ENCODE peak calls at places on chromosomes 3 and 15, in nine cellular contexts. B is CD8-positive, alpha-beta T cell; J is GM23338; Y is ascending aorta; C is left ventricle myocardium inferior; P is lower lobe of right lung; W is A673; K is psoas muscle; Q is mammary epithelial cell. T is an unnamed sample.

GRCh38 chr3:139797724-139798343 is 120.1 kb upstream of the NMNAT3 start:
- DNase-seq in B (no peak), J (peak; percentile 74), Y (no peak), C (no peak), P (no peak), W (peak; percentile 54), K (no peak), Q (peak; percentile 24), T (peak; percentile 25)

GRCh38 chr15:71662306-71662705 is 148.0 kb upstream of the NR2E3 start:
- DNase-seq in B (no peak), J (no peak), Y (no peak), C (no peak), P (no peak), W (no peak), K (no peak), Q (no peak), T (no peak)

GRCh38 chr3:100869787-100870186 is 123.4 kb downstream of the ABI3BP start:
- DNase-seq in B (no peak), J (no peak), Y (no peak), C (no peak), P (no peak), W (peak; percentile 65), K (no peak), Q (no peak), T (peak; percentile 29)

GRCh38 chr3:127064391-127065137 is 81.6 kb downstream of the PLXNA1 start:
- DNase-seq in B (no peak), J (no peak), Y (no peak), C (no peak), P (peak; percentile 27), W (peak; percentile 20), K (peak; percentile 58), Q (peak; percentile 67), T (no peak)

GRCh38 chr3:45772341-45773035 is 23.8 kb downstream of the SLC6A20 start:
- DNase-seq in B (no peak), J (no peak), Y (no peak), C (no peak), P (no peak), W (no peak), K (no peak), Q (no peak), T (no peak)

GRCh38 chr15:70742928-70743327 is 20.4 kb downstream of the UACA start:
- DNase-seq in B (no peak), J (no peak), Y (no peak), C (no peak), P (no peak), W (no peak), K (no peak), Q (no peak), T (no peak)

GRCh38 chr15:94324835-94325767 is 93.7 kb downstream of the MCTP2 start:
- DNase-seq in B (no peak), J (no peak), Y (no peak), C (no peak), P (no peak), W (no peak), K (no peak), Q (no peak), T (no peak)

GRCh38 chr3:72664576-72664975 is 183.7 kb downstream of the SHQ1 start:
- DNase-seq in B (no peak), J (no peak), Y (no peak), C (no peak), P (no peak), W (no peak), K (no peak), Q (no peak), T (no peak)

GRCh38 chr3:137962251-137962650 is 47.7 kb upstream of the CLDN18 start:
- DNase-seq in B (no peak), J (no peak), Y (no peak), C (no peak), P (no peak), W (no peak), K (no peak), Q (no peak), T (no peak)

GRCh38 chr15:66105286-66105984 is 148.1 kb downstream of the MEGF11 start:
- DNase-seq in B (no peak), J (no peak), Y (no peak), C (no peak), P (no peak), W (no peak), K (no peak), Q (no peak), T (no peak)

GRCh38 chr15:25435474-25436243 is 3.2 kb downstream of the UBE3A start:
- DNase-seq in B (no peak), J (no peak), Y (no peak), C (no peak), P (no peak), W (no peak), K (no peak), Q (no peak), T (no peak)

DNA sequence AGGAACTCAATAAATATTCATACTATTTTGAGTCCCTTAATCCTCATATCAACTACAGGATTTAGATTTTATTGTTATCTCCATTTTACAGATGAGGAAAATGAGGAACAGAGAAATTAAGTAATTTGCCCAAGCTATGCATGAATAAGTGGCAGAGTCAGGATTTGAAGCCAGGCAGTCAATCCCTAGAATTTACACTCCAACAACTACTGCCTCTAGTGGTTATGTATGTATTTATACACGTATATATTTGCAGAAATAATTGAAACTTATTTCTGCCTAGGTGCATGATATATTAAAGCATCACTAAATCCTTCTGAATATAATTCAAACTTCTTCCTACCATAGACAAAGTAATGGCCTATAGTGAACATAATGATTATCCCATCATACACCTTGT is 137.4 kb downstream of the SERPINI1 start:
- DNase-seq in B (no peak), J (no peak), Y (no peak), C (no peak), P (no peak), W (no peak), K (no peak), Q (no peak), T (no peak)
- TF ChIP-seq CTCF in B (no peak), J (peak; percentile 23), Y (no peak), C (peak; percentile 14), P (no peak), W (peak; percentile 36), K (no peak), Q (peak; percentile 24), T (no peak)

DNA sequence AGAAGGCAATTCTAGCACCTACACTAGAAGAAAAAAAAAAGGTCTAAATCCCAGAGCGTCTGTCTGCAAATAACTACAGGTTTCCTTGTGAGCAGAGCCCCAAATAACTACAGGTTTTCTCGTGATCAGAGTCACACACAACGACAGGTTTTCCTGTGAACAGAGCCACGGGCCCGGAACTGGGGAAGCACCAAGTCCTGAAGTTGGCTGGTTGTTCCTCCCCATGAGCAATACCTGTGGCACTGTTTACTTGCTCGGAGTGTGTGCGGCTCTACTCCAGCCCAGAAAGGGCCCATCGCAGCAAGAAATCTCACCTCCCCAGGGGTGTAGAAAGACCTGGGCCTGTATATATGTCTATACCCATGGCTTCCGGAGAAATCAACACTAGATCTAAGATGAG is 649 bp upstream of the MASP1 start:
- DNase-seq in B (no peak), J (no peak), Y (no peak), C (no peak), P (no peak), W (no peak), K (peak; percentile 56), Q (no peak), T (no peak)
- H3K27ac ChIP-seq in B (no peak overlapping the region), J (no peak overlapping the region), Y (no peak overlapping the region), C (peak overlapping the region; percentile 88), P (no peak overlapping the region), W (no peak overlapping the region), K (no peak overlapping the region), Q (no peak overlapping the region), T (peak overlapping the region; percentile 85)

GRCh38 chr15:68796576-68796975 is 24.1 kb downstream of the ANP32A start:
- DNase-seq in B (no peak), J (no peak), Y (no peak), C (no peak), P (no peak), W (no peak), K (no peak), Q (no peak), T (no peak)

GRCh38 chr15:68797157-68797556 is 23.5 kb downstream of the ANP32A start:
- DNase-seq in B (no peak), J (no peak), Y (no peak), C (no peak), P (no peak), W (no peak), K (no peak), Q (no peak), T (no peak)

GRCh38 chr15:68795298-68795848 is 25.3 kb downstream of the ANP32A start:
- DNase-seq in B (no peak), J (peak; percentile 97), Y (peak; percentile 84), C (peak; percentile 93), P (peak; percentile 93), W (peak; percentile 95), K (peak; percentile 94), Q (peak; percentile 97), T (peak; percentile 87)

GRCh38 chr15:68798695-68799094 is 22.0 kb downstream of the ANP32A start:
- DNase-seq in B (no peak), J (no peak), Y (no peak), C (no peak), P (no peak), W (no peak), K (no peak), Q (no peak), T (no peak)

DNA sequence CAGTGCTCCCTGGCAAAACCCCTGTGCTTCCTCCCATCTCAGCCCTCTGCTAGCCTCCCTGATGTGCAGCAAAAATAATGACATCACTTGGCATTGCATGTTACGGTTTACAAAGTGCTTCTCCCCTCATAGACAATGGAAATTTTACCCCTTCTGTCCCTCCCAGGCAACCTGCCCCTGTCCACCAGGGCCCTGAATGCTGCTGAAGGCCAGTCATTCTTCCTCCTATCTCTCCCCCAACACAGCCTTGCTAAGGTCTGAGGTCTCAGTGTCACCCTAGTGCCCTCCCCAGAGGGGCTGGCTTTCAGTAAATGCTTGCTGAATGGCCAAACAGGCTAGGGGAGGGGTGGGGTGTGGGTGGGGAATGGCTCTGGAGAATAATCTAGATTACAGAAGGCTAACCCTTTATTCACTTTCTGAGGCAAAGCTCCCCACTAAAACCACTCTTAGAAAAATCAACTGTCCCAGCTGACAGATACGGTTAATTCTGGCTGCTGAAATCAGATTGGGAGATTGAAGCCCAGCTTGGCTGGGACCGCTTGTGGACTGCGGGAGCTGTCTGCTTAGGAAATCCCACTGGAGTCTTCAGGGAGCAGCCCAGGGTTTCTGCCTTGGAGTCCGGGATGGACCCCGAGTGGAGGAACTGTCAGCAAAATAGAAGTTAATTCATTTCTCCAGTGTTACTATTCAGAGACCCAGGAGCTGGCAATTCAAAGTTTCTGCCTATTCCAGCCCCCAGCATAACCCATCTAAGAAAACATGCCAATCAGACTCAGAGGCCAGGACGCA is 22.9 kb downstream of the ANP32A start:
- DNase-seq in B (no peak), J (no peak), Y (no peak), C (peak; percentile 55), P (no peak), W (no peak), K (no peak), Q (no peak), T (peak; percentile 27)
- H3K4me1 ChIP-seq in B (peaks cover 58% of the 10 kb centered on the region), J (peaks cover 55% of the 10 kb centered on the region), Y (peaks cover 40% of the 10 kb centered on the region), C (peaks cover 98% of the 10 kb centered on the region), P (peaks cover 83% of the 10 kb centered on the region), W (peaks cover 25% of the 10 kb centered on the region), K (peaks cover 59% of the 10 kb centered on the region), Q (peaks cover 31% of the 10 kb centered on the region), T (peaks cover 98% of the 10 kb centered on the region)

GRCh38 chr15:46280753-46281521 is 646.1 kb downstream of the SQOR start:
- DNase-seq in B (no peak), J (peak; percentile 75), Y (no peak), C (no peak), P (no peak), W (peak; percentile 12), K (no peak), Q (no peak), T (no peak)
- TF ChIP-seq CTCF in B (no peak), J (peak; percentile 74), Y (no peak), C (peak; percentile 29), P (peak; percentile 16), W (peak; percentile 30), K (peak; percentile 14), Q (no peak), T (no peak)

T was measured in heart right ventricle.